ENCODE peak calls at places on chromosome 9, in six cellular contexts. C, J, O, U, W and R are unnamed samples.

GRCh38 chr9:89139450-89139849 is 39.2 kb downstream of the SHC3 start:
- DNase-seq in C (no peak), J (no peak), O (peak), U (no peak), W (no peak), R (no peak)

GRCh38 chr9:131394464-131395026 is 659 bp downstream of the PRRC2B start:
- DNase-seq in C (no peak), J (peak), O (peak), U (peak), W (no peak), R (no peak)

GRCh38 chr9:90881648-90882047 is 80.0 kb downstream of the SYK start:
- DNase-seq in C (no peak), J (no peak), O (no peak), U (no peak), W (no peak), R (peak)

GRCh38 chr9:116100711-116101111 is 52.9 kb upstream of the PAPPA start:
- DNase-seq in C (no peak), J (no peak), O (no peak), U (no peak), W (no peak), R (no peak)

GRCh38 chr9:27665121-27665520 is 91.8 kb upstream of the C9orf72 start:
- DNase-seq in C (no peak), J (peak), O (no peak), U (no peak), W (no peak), R (no peak)

GRCh38 chr9:70479880-70480291 is 65.4 kb upstream of the KLF9 start:
- DNase-seq in C (no peak), J (peak), O (no peak), U (peak), W (peak), R (no peak)

GRCh38 chr9:31674264-31674663 is 710.2 kb upstream of the ACO1 start:
- DNase-seq in C (no peak), J (no peak), O (no peak), U (no peak), W (no peak), R (no peak)

GRCh38 chr9:131608469-131609115 is 63.3 kb downstream of the PRRT1B start:
- DNase-seq in C (peak), J (peak), O (peak), U (peak), W (peak), R (no peak)

GRCh38 chr9:33117306-33117705 is 40.8 kb upstream of the SMU1 start:
- DNase-seq in C (no peak), J (no peak), O (no peak), U (no peak), W (no peak), R (no peak)

GRCh38 chr9:89454498-89455355 is 43.2 kb downstream of the SEMA4D start:
- DNase-seq in C (no peak), J (no peak), O (no peak), U (no peak), W (no peak), R (no peak)

GRCh38 chr9:111036068-111036789 is 2.0 kb downstream of the LPAR1 start:
- DNase-seq in C (peak), J (peak), O (no peak), U (peak), W (no peak), R (no peak)

GRCh38 chr9:33375841-33376321 is 26.5 kb downstream of the AQP7 start:
- DNase-seq in C (no peak), J (no peak), O (no peak), U (no peak), W (no peak), R (no peak)

GRCh38 chr9:136570191-136570845 is 24.5 kb upstream of the NOTCH1 start:
- DNase-seq in C (no peak), J (no peak), O (no peak), U (no peak), W (no peak), R (no peak)

GRCh38 chr9:116958886-116959285 is 271.8 kb downstream of the TRIM32 start:
- DNase-seq in C (no peak), J (no peak), O (no peak), U (no peak), W (no peak), R (no peak)

DNA sequence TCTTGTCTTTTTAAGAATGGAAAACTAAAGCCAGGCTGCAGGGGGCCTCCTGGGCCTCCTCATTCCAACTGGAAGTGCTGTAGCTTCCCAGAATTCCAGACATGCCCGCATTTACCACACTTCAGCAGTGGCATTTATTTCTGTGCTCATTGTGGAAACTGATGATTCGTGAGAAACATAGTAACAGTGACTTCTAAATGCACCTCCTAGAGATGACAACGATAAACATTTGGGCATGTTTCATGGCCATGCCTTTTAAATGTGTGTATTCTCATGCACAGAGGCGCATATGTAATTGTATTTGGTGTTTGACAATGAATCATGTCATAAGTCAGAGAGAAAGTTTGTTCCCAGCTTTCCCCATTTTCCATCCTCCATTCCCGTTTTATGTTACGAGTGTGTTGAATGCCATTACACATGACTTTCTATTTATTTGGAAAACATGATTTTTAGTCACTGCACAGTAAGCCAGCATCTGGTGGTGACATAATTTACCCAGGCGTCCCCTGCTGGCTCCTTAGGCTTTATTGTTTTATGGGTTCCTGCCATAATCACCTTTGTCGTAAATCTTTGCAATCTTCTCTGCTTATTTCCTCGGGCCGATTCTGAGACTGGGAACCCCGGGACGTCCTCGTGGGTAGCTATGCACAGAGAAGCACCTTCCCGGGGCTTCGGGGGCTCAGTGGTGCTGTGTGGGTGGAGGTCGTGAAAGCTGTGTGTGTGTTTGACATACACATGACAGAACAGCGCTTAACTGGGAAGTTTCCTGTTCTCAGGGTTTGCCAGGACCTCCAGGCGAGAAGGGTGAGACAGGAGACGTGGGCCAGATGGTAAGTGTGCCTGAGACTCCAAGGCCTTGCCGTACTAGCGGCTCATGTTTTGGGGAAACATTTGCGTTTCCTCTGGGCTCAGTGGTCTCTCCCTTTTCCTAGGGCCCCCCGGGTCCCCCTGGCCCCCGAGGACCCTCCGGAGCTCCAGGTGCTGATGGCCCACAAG is 68.6 kb upstream of the FCN2 start:
- DNase-seq in C (no peak), J (peak), O (no peak), U (peak), W (no peak), R (no peak)
- TF ChIP-seq CTCF in C (no peak), J (no peak), O (no peak), U (no peak), W (no peak), R (no peak)

GRCh38 chr9:38068616-38068865 is 486 bp downstream of the SHB start:
- DNase-seq in C (peak), J (peak), O (peak), U (no peak), W (no peak), R (no peak)
- TF ChIP-seq CTCF in C (peak), J (no peak), O (peak), U (no peak), W (peak), R (no peak)

GRCh38 chr9:87725900-87726709 is at the start of gene CTSL:
- DNase-seq in C (peak), J (peak), O (peak), U (peak), W (no peak), R (no peak)
- TF ChIP-seq CTCF in C (peak), J (peak), O (peak), U (no peak), W (peak), R (no peak)

GRCh38 chr9:108933231-108933630 is 693 bp downstream of the ELP1 start:
- DNase-seq in C (no peak), J (no peak), O (no peak), U (no peak), W (peak), R (no peak)

GRCh38 chr9:108934323-108934885 is at the start of gene ABITRAM:
- DNase-seq in C (peak), J (peak), O (peak), U (peak), W (peak), R (peak)

GRCh38 chr9:108937561-108938305 is 3.5 kb downstream of the ABITRAM start:
- DNase-seq in C (no peak), J (no peak), O (no peak), U (no peak), W (no peak), R (no peak)

GRCh38 chr9:108928386-108928785 is 5.5 kb downstream of the ELP1 start:
- DNase-seq in C (no peak), J (no peak), O (no peak), U (no peak), W (no peak), R (no peak)

DNA sequence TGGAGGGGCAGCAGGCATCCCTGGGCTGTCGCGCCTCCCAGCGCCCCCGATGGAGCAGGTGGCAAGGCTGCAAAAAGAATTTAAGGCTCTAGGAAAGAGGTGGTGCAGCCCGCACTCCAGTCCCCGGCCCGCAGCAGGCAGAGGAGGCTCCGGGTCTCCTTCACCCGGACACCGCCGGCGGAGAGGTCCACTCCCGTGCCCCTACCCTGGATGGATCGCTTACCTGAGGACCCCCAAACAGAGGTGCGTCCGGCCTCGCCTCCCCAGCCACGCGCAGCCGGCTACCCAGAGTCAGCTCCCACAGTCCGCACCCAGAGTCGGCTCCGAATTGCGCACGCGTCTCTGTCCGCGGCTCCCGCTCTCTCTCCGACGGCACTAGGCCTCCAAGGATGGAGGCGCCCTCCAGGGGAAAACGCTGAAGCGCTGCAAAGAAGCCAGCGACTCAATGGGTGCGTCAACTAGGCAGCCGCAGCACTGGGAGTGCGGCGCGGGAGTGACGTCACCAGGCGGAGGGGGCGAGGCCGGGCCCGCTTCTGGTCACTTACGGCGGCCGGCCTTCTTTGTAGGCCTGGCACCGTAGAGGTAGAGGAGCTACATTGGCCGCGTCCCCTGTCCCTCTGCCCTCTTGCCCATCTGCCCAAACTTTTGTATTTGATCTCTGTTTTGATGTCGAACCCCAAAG is at the start of gene ELP1:
- DNase-seq in C (peak), J (peak), O (peak), U (peak), W (peak), R (peak)
- TF ChIP-seq CTCF in C (peak), J (peak), O (peak), U (no peak), W (peak), R (peak)

GRCh38 chr9:86275962-86276361 is 6.4 kb downstream of the ISCA1 start:
- DNase-seq in C (peak), J (no peak), O (no peak), U (no peak), W (no peak), R (no peak)
- TF ChIP-seq CTCF in C (no peak), J (peak), O (peak), U (peak), W (peak), R (peak)